ENCODE peak calls at places on chromosomes 7 and 10, in eight cellular contexts. I, T, S, D, P, N, Q and G are unnamed samples.

GRCh38 chr7:102279537-102280400 is 6.9 kb upstream of the SH2B2 start:
- DNase-seq in I (peak), T (peak), S (no peak), D (peak), P (peak), N (peak), Q (peak), G (peak)

GRCh38 chr7:32942783-32943653 is 14.2 kb upstream of the FKBP9 start:
- DNase-seq in I (peak), T (peak), S (peak), D (peak), P (peak), N (peak), Q (peak), G (peak)

GRCh38 chr7:16811555-16811954 is 6.8 kb upstream of the AGR2 start:
- DNase-seq in I (peak), T (no peak), S (no peak), D (peak), P (no peak), N (peak), Q (peak), G (no peak)

GRCh38 chr10:132272061-132272766 is 35.5 kb downstream of the STK32C start:
- DNase-seq in I (no peak), T (peak), S (no peak), D (peak), P (no peak), N (peak), Q (peak), G (no peak)

GRCh38 chr7:39294022-39294421 is 272.2 kb upstream of the YAE1 start:
- DNase-seq in I (no peak), T (no peak), S (no peak), D (no peak), P (no peak), N (no peak), Q (no peak), G (no peak)

GRCh38 chr10:127997937-127998336 is 91.0 kb downstream of the PTPRE start:
- DNase-seq in I (no peak), T (peak), S (peak), D (no peak), P (no peak), N (no peak), Q (no peak), G (no peak)

GRCh38 chr10:8296090-8296741 is 241.7 kb downstream of the GATA3 start:
- DNase-seq in I (no peak), T (no peak), S (no peak), D (peak), P (no peak), N (no peak), Q (no peak), G (no peak)

GRCh38 chr7:97145068-97145467 is 27.6 kb downstream of the SDHAF3 start:
- DNase-seq in I (peak), T (peak), S (no peak), D (peak), P (peak), N (peak), Q (peak), G (no peak)

GRCh38 chr10:102752266-102752930 is 8.7 kb downstream of the WBP1L start:
- DNase-seq in I (no peak), T (peak), S (peak), D (no peak), P (no peak), N (peak), Q (no peak), G (no peak)

GRCh38 chr10:46520941-46521340 is 35.5 kb downstream of the GPRIN2 start:
- DNase-seq in I (peak), T (peak), S (no peak), D (no peak), P (no peak), N (no peak), Q (peak), G (peak)

GRCh38 chr10:129963076-129963830 is 821 bp downstream of the EBF3 start:
- DNase-seq in I (no peak), T (peak), S (no peak), D (peak), P (no peak), N (peak), Q (no peak), G (no peak)

GRCh38 chr10:131591936-131592335 is 280.4 kb upstream of the TCERG1L start:
- DNase-seq in I (no peak), T (no peak), S (no peak), D (no peak), P (no peak), N (no peak), Q (no peak), G (no peak)

DNA sequence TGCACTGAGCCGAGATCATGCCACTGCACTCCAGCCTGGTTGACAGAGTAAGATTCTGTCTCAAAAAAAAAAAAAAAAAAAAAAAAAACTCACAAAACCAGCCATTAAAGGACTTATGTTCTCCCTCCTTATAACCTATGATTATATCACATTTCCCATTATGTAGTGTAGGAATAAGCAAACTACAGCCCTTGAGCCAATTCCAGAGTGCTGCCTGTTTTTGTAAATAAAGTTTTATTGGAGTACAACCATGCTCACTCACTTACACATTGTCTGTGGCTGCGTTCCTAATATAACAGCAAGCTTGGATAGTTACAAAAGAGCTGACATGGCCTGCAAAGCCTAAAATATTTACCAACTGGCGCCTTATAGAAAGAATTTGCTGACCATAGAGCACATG is 72.7 kb upstream of the ARID5B start:
- DNase-seq in I (no peak), T (no peak), S (no peak), D (no peak), P (no peak), N (no peak), Q (no peak), G (no peak)
- TF ChIP-seq CTCF in I (no peak), T (no peak), S (no peak), D (no peak), P (no peak), N (no peak), Q (no peak), G (no peak)

GRCh38 chr10:24886281-24886680 is 66.1 kb downstream of the PRTFDC1 start:
- DNase-seq in I (peak), T (no peak), S (no peak), D (no peak), P (no peak), N (no peak), Q (no peak), G (peak)

GRCh38 chr10:24884793-24885192 is 67.6 kb downstream of the PRTFDC1 start:
- DNase-seq in I (no peak), T (no peak), S (no peak), D (no peak), P (no peak), N (no peak), Q (no peak), G (no peak)

GRCh38 chr10:24884316-24884715 is 68.1 kb downstream of the PRTFDC1 start:
- DNase-seq in I (no peak), T (no peak), S (no peak), D (no peak), P (no peak), N (peak), Q (no peak), G (no peak)

GRCh38 chr10:24885551-24885950 is 66.9 kb downstream of the PRTFDC1 start:
- DNase-seq in I (no peak), T (no peak), S (no peak), D (no peak), P (no peak), N (no peak), Q (no peak), G (no peak)

GRCh38 chr10:24882047-24882698 is 70.2 kb downstream of the PRTFDC1 start:
- DNase-seq in I (no peak), T (peak), S (peak), D (no peak), P (no peak), N (peak), Q (peak), G (no peak)
- TF ChIP-seq CTCF in I (no peak), T (peak), S (peak), D (no peak), P (no peak), N (no peak), Q (no peak), G (no peak)

GRCh38 chr10:94076325-94076841 is 82.7 kb downstream of the PLCE1 start:
- DNase-seq in I (peak), T (peak), S (peak), D (peak), P (no peak), N (peak), Q (peak), G (no peak)
- TF ChIP-seq CTCF in I (peak), T (peak), S (peak), D (peak), P (no peak), N (peak), Q (peak), G (no peak)

GRCh38 chr7:92523110-92523509 is 5.2 kb downstream of the PEX1 start:
- DNase-seq in I (no peak), T (no peak), S (no peak), D (no peak), P (no peak), N (no peak), Q (no peak), G (no peak)

GRCh38 chr7:92528958-92529264 is 316 bp downstream of the RBM48 start:
- DNase-seq in I (no peak), T (no peak), S (no peak), D (no peak), P (no peak), N (no peak), Q (no peak), G (no peak)

GRCh38 chr7:92528188-92528957 is at the start of the genes PEX1 and RBM48:
- DNase-seq in I (peak), T (peak), S (peak), D (peak), P (peak), N (peak), Q (peak), G (peak)

GRCh38 chr7:92527300-92528187 is 776 bp downstream of the PEX1 start:
- DNase-seq in I (peak), T (peak), S (peak), D (peak), P (peak), N (peak), Q (peak), G (peak)
- TF ChIP-seq CTCF in I (no peak), T (no peak), S (peak), D (no peak), P (peak), N (no peak), Q (no peak), G (no peak)

DNA sequence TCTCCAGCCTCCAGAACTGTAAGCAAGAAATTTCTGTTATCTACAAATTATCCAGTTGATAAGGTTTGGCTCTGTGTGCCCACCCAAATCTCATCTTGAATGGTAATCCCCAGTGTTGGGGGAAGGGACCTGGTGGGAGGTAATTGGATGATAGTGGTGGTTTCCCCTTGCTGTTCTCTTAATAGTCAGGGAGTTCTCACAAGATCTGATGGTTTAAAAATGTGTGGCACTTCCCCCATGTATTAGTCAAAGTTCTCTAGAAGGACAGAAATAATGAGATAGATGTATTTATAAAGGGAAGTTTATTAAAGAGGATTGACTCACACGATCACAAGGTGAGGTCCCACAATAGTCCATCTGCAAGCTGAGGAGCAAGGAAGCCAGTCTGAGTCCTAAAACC is 56.2 kb upstream of the APBB1IP start:
- DNase-seq in I (no peak), T (no peak), S (no peak), D (no peak), P (no peak), N (no peak), Q (no peak), G (no peak)
- TF ChIP-seq CTCF in I (no peak), T (no peak), S (no peak), D (no peak), P (no peak), N (no peak), Q (no peak), G (no peak)

GRCh38 chr7:92765725-92766124 is 70.6 kb downstream of the CDK6 start:
- DNase-seq in I (peak), T (peak), S (peak), D (peak), P (no peak), N (peak), Q (peak), G (no peak)

GRCh38 chr7:92768501-92769360 is 67.6 kb downstream of the CDK6 start:
- DNase-seq in I (peak), T (no peak), S (peak), D (no peak), P (peak), N (peak), Q (no peak), G (no peak)

GRCh38 chr7:92766461-92767003 is 69.8 kb downstream of the CDK6 start:
- DNase-seq in I (peak), T (peak), S (peak), D (peak), P (no peak), N (peak), Q (peak), G (no peak)

GRCh38 chr7:92769361-92769633 is 67.1 kb downstream of the CDK6 start:
- DNase-seq in I (no peak), T (no peak), S (no peak), D (no peak), P (no peak), N (peak), Q (no peak), G (no peak)

DNA sequence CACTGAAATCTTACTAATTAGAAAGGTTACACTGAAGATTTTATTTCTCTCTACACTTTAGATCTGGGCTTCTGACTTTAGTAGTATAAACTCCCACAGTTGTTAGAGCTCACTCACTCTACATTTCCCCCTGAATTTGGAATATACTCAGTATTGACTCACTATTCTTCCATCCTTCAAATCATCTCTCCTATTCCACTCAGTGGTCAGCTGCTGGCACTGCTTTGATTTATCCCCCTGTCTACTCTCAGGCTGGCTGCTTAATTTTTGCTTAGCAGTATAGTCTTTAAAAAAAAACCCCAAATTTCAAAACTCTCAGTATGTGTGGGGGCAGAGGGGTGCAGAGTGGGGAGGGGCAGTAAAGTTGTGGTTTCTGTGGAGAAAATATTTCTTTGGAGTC is 68.9 kb downstream of the CDK6 start:
- DNase-seq in I (peak), T (peak), S (peak), D (no peak), P (no peak), N (peak), Q (peak), G (no peak)
- TF ChIP-seq CTCF in I (no peak), T (peak), S (peak), D (no peak), P (no peak), N (no peak), Q (no peak), G (no peak)

DNA sequence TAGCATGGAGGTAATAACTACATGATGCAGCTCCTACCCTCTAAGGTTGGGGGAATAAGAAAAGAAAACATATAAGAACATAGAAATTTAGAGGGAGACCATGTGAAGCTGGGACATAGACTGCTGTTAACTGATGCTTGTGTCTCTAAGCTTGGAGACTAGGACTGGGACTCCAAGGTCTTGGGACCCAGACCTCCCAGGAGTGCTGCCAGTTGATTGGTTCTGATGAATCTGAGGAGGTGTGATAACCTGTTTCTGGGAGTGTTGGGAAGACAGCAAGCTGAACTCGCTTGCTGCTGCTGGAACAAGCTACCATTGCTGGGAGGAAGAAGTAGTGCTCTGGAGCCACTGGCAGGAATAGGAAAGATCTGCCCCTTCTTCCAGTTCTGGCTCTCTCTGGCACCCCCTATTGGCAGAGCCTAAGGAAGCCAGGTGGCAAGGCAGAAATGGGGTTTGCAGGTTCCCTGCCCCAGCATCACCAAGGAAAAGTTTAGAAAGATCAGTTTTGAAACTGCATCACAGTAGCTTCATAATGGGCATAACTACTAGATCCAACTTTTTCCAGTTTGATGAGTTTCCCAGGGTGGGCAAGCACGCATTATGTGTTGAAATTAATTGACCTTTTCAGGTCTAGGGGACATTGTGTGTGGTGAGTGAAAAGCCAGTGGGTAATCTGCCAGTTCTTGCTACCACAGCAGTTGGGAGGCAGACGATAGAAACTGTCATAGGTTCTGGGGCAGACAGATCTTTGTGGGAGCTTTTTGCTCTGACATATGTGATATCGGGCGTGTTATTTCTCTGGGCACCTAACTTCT is 140.7 kb downstream of the SND1 start:
- DNase-seq in I (peak), T (no peak), S (no peak), D (peak), P (peak), N (no peak), Q (no peak), G (peak)
- TF ChIP-seq CTCF in I (peak), T (peak), S (peak), D (peak), P (peak), N (peak), Q (peak), G (no peak)

DNA sequence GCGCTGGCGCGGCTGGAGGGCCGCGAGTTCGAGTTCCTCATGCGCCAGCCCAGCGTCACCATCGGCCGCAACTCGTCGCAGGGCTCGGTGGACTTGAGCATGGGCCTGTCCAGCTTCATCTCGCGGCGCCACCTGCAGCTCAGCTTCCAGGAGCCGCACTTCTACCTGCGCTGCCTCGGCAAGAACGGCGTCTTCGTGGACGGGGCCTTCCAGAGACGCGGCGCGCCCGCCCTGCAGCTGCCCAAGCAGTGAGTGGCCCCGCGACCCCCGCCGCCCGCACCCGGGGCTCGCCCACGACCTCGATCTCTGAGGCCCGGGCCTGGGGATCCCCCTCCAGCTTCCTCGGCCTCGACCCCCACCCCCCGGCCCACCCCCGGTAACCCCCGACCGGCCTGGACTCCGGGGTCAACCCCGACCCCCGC is 537 bp downstream of the FOXK1 start:
- DNase-seq in I (peak), T (peak), S (no peak), D (peak), P (peak), N (peak), Q (peak), G (peak)
- TF ChIP-seq CTCF in I (no peak), T (peak), S (peak), D (peak), P (no peak), N (no peak), Q (no peak), G (no peak)

DNA sequence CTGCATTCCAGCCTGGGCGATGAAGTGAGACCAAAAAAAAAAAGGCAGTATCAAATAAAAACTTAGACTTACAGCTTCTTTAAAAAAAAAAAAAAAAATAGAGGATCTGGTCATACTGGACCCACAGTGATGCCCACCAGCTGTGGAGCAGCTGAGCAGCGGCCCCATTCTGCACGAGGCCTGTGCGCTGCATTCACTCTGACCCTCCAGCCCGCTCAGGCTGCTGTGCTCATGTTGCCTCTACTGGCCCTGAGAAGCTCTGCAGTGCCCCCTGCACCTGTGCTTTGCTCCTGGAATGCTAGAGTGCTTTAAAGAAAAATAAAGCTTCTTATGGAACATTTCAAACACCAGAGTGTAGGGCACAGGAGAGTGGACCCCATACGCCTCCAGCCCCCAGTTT is 33.2 kb downstream of the TMEM120A start:
- DNase-seq in I (no peak), T (no peak), S (no peak), D (no peak), P (peak), N (no peak), Q (no peak), G (no peak)
- TF ChIP-seq CTCF in I (peak), T (peak), S (peak), D (no peak), P (peak), N (no peak), Q (no peak), G (no peak)